ENCODE peak calls at places on chromosomes 13 and 19, in nine cellular contexts. One of them, this sample, is unnamed.

GRCh38 chr13:71864094-71864980 is 2.7 kb downstream of the DACH1 start:
- DNase-seq in breast epithelium: peak; percentile 25
- DNase-seq in Panc1: no peak
- DNase-seq in stomach: no peak
- DNase-seq in HL-60: peak; percentile 95
- DNase-seq in prostate gland: peak; percentile 85
- DNase-seq in GM23338: peak; percentile 78
- DNase-seq in H1: peak; percentile 69
- DNase-seq in HCT116: no peak
- DNase-seq in this sample: peak; percentile 81

GRCh38 chr13:44267966-44268365 is 105.7 kb upstream of the SERP2 start:
- DNase-seq in breast epithelium: no peak
- DNase-seq in Panc1: no peak
- DNase-seq in stomach: no peak
- DNase-seq in HL-60: no peak
- DNase-seq in prostate gland: no peak
- DNase-seq in GM23338: no peak
- DNase-seq in H1: no peak
- DNase-seq in HCT116: no peak
- DNase-seq in this sample: no peak

GRCh38 chr19:8174706-8175105 is 25.3 kb upstream of the FBN3 start:
- DNase-seq in breast epithelium: peak; percentile 30
- DNase-seq in Panc1: no peak
- DNase-seq in stomach: no peak
- DNase-seq in HL-60: no peak
- DNase-seq in prostate gland: no peak
- DNase-seq in GM23338: no peak
- DNase-seq in H1: no peak
- DNase-seq in HCT116: no peak
- DNase-seq in this sample: no peak

GRCh38 chr13:43374621-43375020 is 351.2 kb downstream of the DNAJC15 start:
- DNase-seq in breast epithelium: no peak
- DNase-seq in Panc1: no peak
- DNase-seq in stomach: no peak
- DNase-seq in HL-60: peak; percentile 42
- DNase-seq in prostate gland: no peak
- DNase-seq in GM23338: no peak
- DNase-seq in H1: no peak
- DNase-seq in HCT116: no peak
- DNase-seq in this sample: no peak

GRCh38 chr13:64369121-64369520 is 2861.0 kb downstream of the PCDH9 start:
- DNase-seq in breast epithelium: no peak
- DNase-seq in Panc1: no peak
- DNase-seq in stomach: no peak
- DNase-seq in HL-60: no peak
- DNase-seq in prostate gland: no peak
- DNase-seq in GM23338: no peak
- DNase-seq in H1: no peak
- DNase-seq in HCT116: no peak
- DNase-seq in this sample: no peak

GRCh38 chr13:98910501-98910951 is 67.3 kb downstream of the DOCK9 start:
- DNase-seq in breast epithelium: no peak
- DNase-seq in Panc1: peak; percentile 33
- DNase-seq in stomach: no peak
- DNase-seq in HL-60: no peak
- DNase-seq in prostate gland: no peak
- DNase-seq in GM23338: no peak
- DNase-seq in H1: no peak
- DNase-seq in HCT116: peak; percentile 15
- DNase-seq in this sample: no peak

GRCh38 chr13:95536629-95537241 is 15.8 kb upstream of the CLDN10 start:
- DNase-seq in breast epithelium: no peak
- DNase-seq in Panc1: no peak
- DNase-seq in stomach: no peak
- DNase-seq in HL-60: no peak
- DNase-seq in prostate gland: no peak
- DNase-seq in GM23338: peak; percentile 45
- DNase-seq in H1: no peak
- DNase-seq in HCT116: peak; percentile 15
- DNase-seq in this sample: no peak

GRCh38 chr13:50677687-50678463 is 165.6 kb downstream of the DLEU7 start:
- DNase-seq in breast epithelium: no peak
- DNase-seq in Panc1: no peak
- DNase-seq in stomach: no peak
- DNase-seq in HL-60: no peak
- DNase-seq in prostate gland: no peak
- DNase-seq in GM23338: no peak
- DNase-seq in H1: no peak
- DNase-seq in HCT116: no peak
- DNase-seq in this sample: no peak

GRCh38 chr13:42401376-42401775 is 129.4 kb downstream of the AKAP11 start:
- DNase-seq in breast epithelium: no peak
- DNase-seq in Panc1: no peak
- DNase-seq in stomach: no peak
- DNase-seq in HL-60: no peak
- DNase-seq in prostate gland: no peak
- DNase-seq in GM23338: no peak
- DNase-seq in H1: no peak
- DNase-seq in HCT116: no peak
- DNase-seq in this sample: no peak

GRCh38 chr19:3061214-3062161 is 807 bp downstream of the TLE5 start:
- DNase-seq in breast epithelium: no peak
- DNase-seq in Panc1: no peak
- DNase-seq in stomach: peak; percentile 52
- DNase-seq in HL-60: no peak
- DNase-seq in prostate gland: peak; percentile 54
- DNase-seq in GM23338: no peak
- DNase-seq in H1: no peak
- DNase-seq in HCT116: no peak
- DNase-seq in this sample: peak; percentile 76

GRCh38 chr13:111953546-111954178 is 113.3 kb upstream of the SOX1 start:
- DNase-seq in breast epithelium: no peak
- DNase-seq in Panc1: no peak
- DNase-seq in stomach: peak; percentile 20
- DNase-seq in HL-60: no peak
- DNase-seq in prostate gland: no peak
- DNase-seq in GM23338: no peak
- DNase-seq in H1: peak; percentile 30
- DNase-seq in HCT116: no peak
- DNase-seq in this sample: no peak

GRCh38 chr13:21637296-21637695 is 33.3 kb upstream of the MICU2 start:
- DNase-seq in breast epithelium: no peak
- DNase-seq in Panc1: no peak
- DNase-seq in stomach: peak; percentile 82
- DNase-seq in HL-60: peak; percentile 73
- DNase-seq in prostate gland: no peak
- DNase-seq in GM23338: peak; percentile 10
- DNase-seq in H1: no peak
- DNase-seq in HCT116: peak; percentile 94
- DNase-seq in this sample: peak; percentile 86

GRCh38 chr13:20492641-20493040 is 33.0 kb downstream of the CRYL1 start:
- DNase-seq in breast epithelium: no peak
- DNase-seq in Panc1: no peak
- DNase-seq in stomach: no peak
- DNase-seq in HL-60: peak; percentile 20
- DNase-seq in prostate gland: no peak
- DNase-seq in GM23338: peak; percentile 62
- DNase-seq in H1: peak; percentile 58
- DNase-seq in HCT116: peak; percentile 27
- DNase-seq in this sample: peak; percentile 30

GRCh38 chr13:51723529-51723928 is 80.4 kb downstream of the DHRS12 start:
- DNase-seq in breast epithelium: no peak
- DNase-seq in Panc1: no peak
- DNase-seq in stomach: no peak
- DNase-seq in HL-60: no peak
- DNase-seq in prostate gland: no peak
- DNase-seq in GM23338: no peak
- DNase-seq in H1: no peak
- DNase-seq in HCT116: no peak
- DNase-seq in this sample: no peak

GRCh38 chr13:30111810-30112209 is 195.5 kb downstream of the KATNAL1 start:
- DNase-seq in breast epithelium: no peak
- DNase-seq in Panc1: no peak
- DNase-seq in stomach: no peak
- DNase-seq in HL-60: peak; percentile 40
- DNase-seq in prostate gland: no peak
- DNase-seq in GM23338: peak; percentile 54
- DNase-seq in H1: no peak
- DNase-seq in HCT116: no peak
- DNase-seq in this sample: no peak

GRCh38 chr13:83162493-83162892 is 719.8 kb downstream of the SLITRK1 start:
- DNase-seq in breast epithelium: no peak
- DNase-seq in Panc1: no peak
- DNase-seq in stomach: no peak
- DNase-seq in HL-60: no peak
- DNase-seq in prostate gland: no peak
- DNase-seq in GM23338: peak; percentile 33
- DNase-seq in H1: no peak
- DNase-seq in HCT116: no peak
- DNase-seq in this sample: no peak

GRCh38 chr19:16175954-16176353 is 2.6 kb upstream of the CIB3 start:
- DNase-seq in breast epithelium: no peak
- DNase-seq in Panc1: no peak
- DNase-seq in stomach: no peak
- DNase-seq in HL-60: no peak
- DNase-seq in prostate gland: no peak
- DNase-seq in GM23338: no peak
- DNase-seq in H1: no peak
- DNase-seq in HCT116: no peak
- DNase-seq in this sample: no peak

GRCh38 chr19:48398329-48399235 is 5.1 kb downstream of the GRIN2D start:
- DNase-seq in breast epithelium: peak; percentile 48
- DNase-seq in Panc1: no peak
- DNase-seq in stomach: peak; percentile 78
- DNase-seq in HL-60: peak; percentile 88
- DNase-seq in prostate gland: peak; percentile 44
- DNase-seq in GM23338: peak; percentile 97
- DNase-seq in H1: peak; percentile 98
- DNase-seq in HCT116: peak; percentile 91
- DNase-seq in this sample: peak; percentile 88
- TF ChIP-seq POLR2AphosphoS5 in breast epithelium: no peak
- TF ChIP-seq POLR2AphosphoS5 in Panc1: no peak
- TF ChIP-seq POLR2AphosphoS5 in stomach: peak; percentile 37
- TF ChIP-seq POLR2AphosphoS5 in HL-60: peak; percentile 68
- TF ChIP-seq POLR2AphosphoS5 in prostate gland: no peak
- TF ChIP-seq POLR2AphosphoS5 in GM23338: peak; percentile 89
- TF ChIP-seq POLR2AphosphoS5 in H1: peak; percentile 48
- TF ChIP-seq POLR2AphosphoS5 in HCT116: peak; percentile 85
- TF ChIP-seq POLR2AphosphoS5 in this sample: peak; percentile 68

DNA sequence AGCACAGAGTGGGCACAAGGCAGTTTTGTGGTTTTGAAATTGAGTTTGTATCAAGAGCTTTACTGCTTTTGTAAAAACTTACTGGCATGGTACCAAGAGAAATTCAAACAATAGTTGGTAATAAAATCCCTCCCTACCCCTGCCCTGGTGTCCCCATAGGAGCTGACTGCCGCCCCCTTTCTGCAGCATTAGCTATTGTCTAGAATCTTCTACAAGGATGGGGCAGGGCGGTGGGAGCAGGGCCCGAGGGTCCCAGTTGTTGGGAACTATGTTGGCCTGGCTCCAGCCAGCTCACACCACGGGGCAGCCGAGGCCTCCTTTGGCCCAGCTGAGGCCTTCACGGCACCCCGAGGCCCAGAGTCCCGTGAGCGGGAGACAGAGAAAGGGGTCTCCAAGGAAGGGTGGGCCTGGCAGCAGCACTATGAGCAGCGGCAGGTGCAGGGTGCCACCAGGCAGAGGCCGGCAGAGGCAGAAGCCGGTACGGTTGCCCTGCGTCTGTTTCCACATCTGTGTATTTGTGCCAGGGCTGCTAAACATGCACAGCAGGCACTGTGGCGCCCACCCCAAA is 57.9 kb downstream of the KDM4B start:
- DNase-seq in breast epithelium: no peak
- DNase-seq in Panc1: no peak
- DNase-seq in stomach: no peak
- DNase-seq in HL-60: no peak
- DNase-seq in prostate gland: no peak
- DNase-seq in GM23338: peak; percentile 68
- DNase-seq in H1: no peak
- DNase-seq in HCT116: no peak
- DNase-seq in this sample: no peak
- TF ChIP-seq CTCF in breast epithelium: no peak
- TF ChIP-seq CTCF in Panc1: no peak
- TF ChIP-seq CTCF in stomach: no peak
- TF ChIP-seq CTCF in HL-60: no peak
- TF ChIP-seq CTCF in prostate gland: no peak
- TF ChIP-seq CTCF in GM23338: peak; percentile 62
- TF ChIP-seq CTCF in H1: peak; percentile 48
- TF ChIP-seq CTCF in HCT116: no peak
- TF ChIP-seq CTCF in this sample: no peak

DNA sequence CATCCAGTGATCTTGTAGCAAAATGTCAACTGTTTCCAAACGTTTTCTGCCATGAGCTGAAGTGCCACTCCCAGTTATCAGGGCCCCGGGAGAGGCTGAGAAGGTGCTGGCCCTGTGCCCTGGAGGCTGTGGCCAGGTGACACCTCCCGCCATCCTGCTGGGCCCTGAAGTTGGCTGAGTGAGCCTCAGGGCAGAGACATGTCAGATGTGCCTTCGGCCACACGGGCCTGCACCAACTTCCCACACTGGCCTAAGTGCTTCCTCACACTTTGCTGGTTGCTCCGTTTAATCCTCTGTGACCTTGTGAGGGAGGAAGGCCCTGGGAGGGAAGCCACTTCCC is 4.8 kb downstream of the ADPRHL1 start:
- DNase-seq in breast epithelium: no peak
- DNase-seq in Panc1: no peak
- DNase-seq in stomach: peak; percentile 70
- DNase-seq in HL-60: no peak
- DNase-seq in prostate gland: no peak
- DNase-seq in GM23338: no peak
- DNase-seq in H1: no peak
- DNase-seq in HCT116: peak; percentile 22
- DNase-seq in this sample: peak; percentile 47
- H3K4me3 ChIP-seq in breast epithelium: peak overlapping the region; percentile 48
- H3K4me3 ChIP-seq in Panc1: peak overlapping the region; percentile 56
- H3K4me3 ChIP-seq in stomach: peak overlapping the region; percentile 40
- H3K4me3 ChIP-seq in HL-60: no peak overlapping the region
- H3K4me3 ChIP-seq in prostate gland: no peak overlapping the region
- H3K4me3 ChIP-seq in GM23338: no peak overlapping the region
- H3K4me3 ChIP-seq in H1: no peak overlapping the region
- H3K4me3 ChIP-seq in HCT116: peak overlapping the region; percentile 92
- H3K4me3 ChIP-seq in this sample: peak overlapping the region; percentile 40

GRCh38 chr19:10782795-10783194 is 53.2 kb downstream of the TMED1 start:
- DNase-seq in breast epithelium: no peak
- DNase-seq in Panc1: no peak
- DNase-seq in stomach: no peak
- DNase-seq in HL-60: peak; percentile 94
- DNase-seq in prostate gland: no peak
- DNase-seq in GM23338: no peak
- DNase-seq in H1: no peak
- DNase-seq in HCT116: no peak
- DNase-seq in this sample: no peak
- TF ChIP-seq POLR2AphosphoS5 in breast epithelium: no peak
- TF ChIP-seq POLR2AphosphoS5 in Panc1: no peak
- TF ChIP-seq POLR2AphosphoS5 in stomach: no peak
- TF ChIP-seq POLR2AphosphoS5 in HL-60: peak; percentile 97
- TF ChIP-seq POLR2AphosphoS5 in prostate gland: no peak
- TF ChIP-seq POLR2AphosphoS5 in GM23338: no peak
- TF ChIP-seq POLR2AphosphoS5 in H1: no peak
- TF ChIP-seq POLR2AphosphoS5 in HCT116: no peak
- TF ChIP-seq POLR2AphosphoS5 in this sample: no peak

This sample was measured in transverse colon.